ENCODE peak calls at places on chromosomes 12 and 14, in four cellular contexts. S is lung, P is fibroblast of lung, T is WERI-Rb-1. L is an unnamed sample.

GRCh38 chr14:86543531-86543930 is 1013.6 kb downstream of the FLRT2 start:
- DNase-seq in S (no peak), P (no peak), T (no peak), L (no peak)

GRCh38 chr12:4275869-4276253 is 2.3 kb downstream of the CCND2 start:
- DNase-seq in S (no peak), P (no peak), T (no peak), L (no peak)

GRCh38 chr12:96208346-96208745 is 14.2 kb downstream of the ELK3 start:
- DNase-seq in S (no peak), P (peak; percentile 85), T (no peak), L (peak; percentile 58)

GRCh38 chr14:46036099-46036498 is 615.5 kb downstream of the RPL10L start:
- DNase-seq in S (no peak), P (no peak), T (no peak), L (no peak)

GRCh38 chr12:8950702-8951478 is 1.4 kb upstream of the M6PR start:
- DNase-seq in S (no peak), P (no peak), T (no peak), L (no peak)

GRCh38 chr12:13318231-13319015 is 121.9 kb downstream of the EMP1 start:
- DNase-seq in S (no peak), P (no peak), T (no peak), L (no peak)

GRCh38 chr14:105907276-105907675 is 380.9 kb downstream of the TMEM121 start:
- DNase-seq in S (no peak), P (no peak), T (no peak), L (no peak)

GRCh38 chr14:53621986-53622385 is 334.6 kb downstream of the BMP4 start:
- DNase-seq in S (no peak), P (no peak), T (no peak), L (no peak)

GRCh38 chr12:102483466-102483865 is 3.1 kb upstream of the IGF1 start:
- DNase-seq in S (no peak), P (no peak), T (no peak), L (no peak)

GRCh38 chr12:68975811-68976210 is 42.8 kb upstream of the CPM start:
- DNase-seq in S (no peak), P (no peak), T (no peak), L (no peak)

GRCh38 chr14:58281969-58282368 is 16.4 kb upstream of the ARID4A start:
- DNase-seq in S (no peak), P (peak; percentile 20), T (no peak), L (no peak)

GRCh38 chr12:109092484-109093021 is 719 bp downstream of the ALKBH2 start:
- DNase-seq in S (no peak), P (no peak), T (no peak), L (no peak)

GRCh38 chr12:114408881-114409795 is 3.2 kb upstream of the TBX5 start:
- DNase-seq in S (no peak), P (no peak), T (no peak), L (no peak)

GRCh38 chr14:100203962-100204834 is 34.7 kb upstream of the YY1 start:
- DNase-seq in S (peak; percentile 50), P (peak; percentile 32), T (no peak), L (no peak)

GRCh38 chr12:11658796-11659195 is 9.3 kb downstream of the ETV6 start:
- DNase-seq in S (no peak), P (peak; percentile 94), T (no peak), L (peak; percentile 64)

GRCh38 chr14:27506272-27506671 is 908.4 kb upstream of the NOVA1 start:
- DNase-seq in S (no peak), P (no peak), T (no peak), L (no peak)

GRCh38 chr12:30884804-30885203 is 41.7 kb upstream of the TSPAN11 start:
- DNase-seq in S (no peak), P (no peak), T (no peak), L (no peak)

GRCh38 chr14:22221508-22221907 is 367.5 kb downstream of the DAD1 start:
- DNase-seq in S (no peak), P (peak; percentile 23), T (no peak), L (no peak)

GRCh38 chr14:78997811-78998210 is 827.6 kb downstream of the NRXN3 start:
- DNase-seq in S (no peak), P (peak; percentile 55), T (no peak), L (no peak)

GRCh38 chr14:99242816-99243795 is 28.9 kb downstream of the BCL11B start:
- DNase-seq in S (no peak), P (no peak), T (no peak), L (no peak)

GRCh38 chr12:65911321-65911720 is 87.0 kb downstream of the HMGA2 start:
- DNase-seq in S (no peak), P (peak; percentile 34), T (peak; percentile 53), L (no peak)

GRCh38 chr14:31110872-31111271 is 84.7 kb upstream of the STRN3 start:
- DNase-seq in S (no peak), P (no peak), T (no peak), L (no peak)

GRCh38 chr12:104930388-104931326 is 27.4 kb downstream of the SLC41A2 start:
- DNase-seq in S (no peak), P (peak; percentile 56), T (no peak), L (no peak)

GRCh38 chr14:58638231-58639205 is 756 bp downstream of the DACT1 start:
- DNase-seq in S (no peak), P (peak; percentile 57), T (peak; percentile 29), L (no peak)

GRCh38 chr12:63317880-63318279 is 166.9 kb upstream of the AVPR1A start:
- DNase-seq in S (no peak), P (no peak), T (no peak), L (no peak)

GRCh38 chr12:82958966-82959365 is 272.3 kb downstream of the TMTC2 start:
- DNase-seq in S (no peak), P (no peak), T (no peak), L (no peak)

GRCh38 chr12:46786774-46787173 is 39.0 kb downstream of the SLC38A4 start:
- DNase-seq in S (no peak), P (peak; percentile 72), T (no peak), L (no peak)

GRCh38 chr14:73786942-73787759 is 64.5 kb upstream of the PTGR2 start:
- DNase-seq in S (peak; percentile 64), P (peak; percentile 51), T (peak; percentile 40), L (no peak)

GRCh38 chr12:127558363-127558762 is 708.6 kb upstream of the TMEM132C start:
- DNase-seq in S (no peak), P (no peak), T (no peak), L (no peak)

GRCh38 chr12:127562781-127563180 is 704.2 kb upstream of the TMEM132C start:
- DNase-seq in S (no peak), P (peak; percentile 20), T (no peak), L (no peak)

GRCh38 chr12:127560041-127560478 is 706.9 kb upstream of the TMEM132C start:
- DNase-seq in S (no peak), P (no peak), T (no peak), L (no peak)

GRCh38 chr12:127556487-127556886 is 710.5 kb upstream of the TMEM132C start:
- DNase-seq in S (no peak), P (no peak), T (no peak), L (no peak)

DNA sequence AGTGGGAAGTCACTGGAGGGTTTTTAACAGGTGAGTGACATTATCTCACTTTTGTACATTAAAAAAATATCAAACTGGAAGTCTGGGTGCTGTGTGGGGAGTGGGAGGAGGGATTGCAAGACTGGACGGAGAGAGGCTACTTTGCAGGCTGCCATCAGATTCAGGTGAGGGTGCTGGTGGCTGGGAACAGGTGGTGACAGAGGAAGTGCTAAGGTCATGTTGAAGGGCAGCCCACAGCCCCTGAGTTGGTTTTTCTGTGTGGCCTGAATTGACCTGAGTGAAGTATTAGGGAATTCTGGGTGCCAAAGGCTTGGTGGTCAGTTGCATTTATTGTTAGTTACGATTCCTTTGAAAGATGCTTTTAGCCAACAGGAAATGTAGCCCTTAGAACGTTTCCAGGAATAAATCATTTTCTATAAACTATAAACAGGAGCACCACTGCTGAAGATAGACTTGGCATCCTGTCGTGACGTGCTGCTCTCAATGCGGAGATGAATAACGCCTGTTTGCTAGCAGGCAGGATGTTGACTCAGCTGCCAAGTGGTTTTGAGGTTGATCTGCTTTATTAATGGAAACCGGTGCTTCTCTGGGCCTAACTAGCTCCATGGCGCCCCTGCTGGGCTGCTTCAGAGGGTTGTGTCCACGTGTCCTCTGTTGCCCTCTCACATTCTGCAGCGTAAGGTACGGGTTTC is 707.5 kb upstream of the TMEM132C start:
- DNase-seq in S (no peak), P (peak; percentile 99), T (peak; percentile 17), L (peak; percentile 98)
- TF ChIP-seq CTCF in S (no peak), P (peak; percentile 64), T (peak; percentile 63), L (peak; percentile 85)

GRCh38 chr14:71011479-71011878 is 104.2 kb downstream of the PCNX1 start:
- DNase-seq in S (no peak), P (no peak), T (no peak), L (no peak)
- TF ChIP-seq CTCF in S (no peak), P (peak; percentile 18), T (no peak), L (peak; percentile 21)

DNA sequence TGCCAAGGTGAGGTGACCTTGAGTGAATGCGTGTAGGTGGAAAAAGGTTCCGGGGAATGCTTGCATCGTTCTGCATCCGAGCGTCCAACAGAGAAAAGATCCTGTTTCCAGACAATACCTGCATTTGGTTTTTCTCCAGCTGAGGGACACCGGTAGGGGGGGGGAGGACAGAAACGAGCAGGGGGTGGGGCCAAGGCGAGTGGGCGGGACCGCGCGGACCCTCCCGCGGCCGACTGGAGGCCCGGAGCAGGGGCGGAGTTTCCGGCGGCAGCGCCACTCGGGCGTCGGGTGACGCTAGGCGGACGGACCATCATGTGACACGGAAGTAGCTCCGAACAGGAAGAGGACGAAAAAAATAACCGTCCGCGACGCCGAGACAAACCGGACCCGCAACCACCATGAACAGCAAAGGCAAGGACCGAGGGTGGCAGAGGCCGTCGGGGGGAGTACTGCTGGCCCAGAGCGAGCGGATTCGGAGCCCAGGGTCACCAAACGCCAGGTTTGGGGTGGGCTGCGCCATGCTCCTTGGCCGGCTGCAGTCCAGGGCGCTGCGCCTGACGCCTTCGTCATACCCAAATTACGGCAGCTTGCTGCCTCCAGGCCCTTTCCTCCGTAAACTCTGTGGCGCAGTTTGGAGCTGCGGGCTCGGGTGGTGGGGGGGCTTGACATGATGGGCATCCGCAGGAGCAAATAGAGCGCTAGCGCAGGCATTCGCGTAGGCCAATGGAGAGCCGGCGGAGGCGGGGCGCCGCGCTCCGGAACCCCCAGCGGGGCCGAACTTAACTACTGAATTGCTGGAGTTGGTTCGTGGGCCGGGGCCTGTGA is at the start of gene DAZAP2:
- DNase-seq in S (peak; percentile 97), P (peak; percentile 95), T (peak; percentile 96), L (peak; percentile 77)
- TF ChIP-seq CTCF in S (no peak), P (no peak), T (peak; percentile 27), L (peak; percentile 13)

DNA sequence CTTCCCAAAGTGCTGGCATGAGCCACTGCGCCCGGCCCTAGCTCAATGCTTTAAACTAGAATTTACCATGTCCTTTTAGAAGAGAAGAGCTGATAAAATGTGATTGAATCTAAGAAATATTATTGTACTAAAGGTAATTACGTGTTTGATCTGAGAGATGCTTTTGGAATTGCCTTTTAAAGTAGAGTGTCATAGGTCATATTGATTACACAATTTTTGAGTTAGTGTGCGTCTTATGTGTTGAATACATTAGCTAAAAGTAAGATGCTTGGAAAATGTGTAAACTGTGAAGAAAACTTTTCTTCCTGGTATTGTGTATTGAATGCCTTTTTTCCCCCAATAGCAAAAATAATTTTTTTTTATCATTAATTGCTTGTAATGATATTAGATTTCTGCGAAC is 41.7 kb downstream of the MIA2 start:
- DNase-seq in S (no peak), P (no peak), T (no peak), L (no peak)
- TF ChIP-seq CTCF in S (no peak), P (no peak), T (no peak), L (no peak)

GRCh38 chr12:94545937-94546771 is 86.5 kb upstream of the CEP83 start:
- DNase-seq in S (peak; percentile 68), P (peak; percentile 62), T (peak; percentile 69), L (peak; percentile 24)
- TF ChIP-seq CTCF in S (peak; percentile 73), P (peak; percentile 81), T (peak; percentile 79), L (peak; percentile 80)